ENCODE peak calls at places on chromosomes 12 and 14, in seven cellular contexts. N is K562, U is GM12891, V is GM12878, J is HepG2, C is H1, A is SK-N-SH. S is an unnamed sample.

GRCh38 chr12:66863276-66863675 is 184.4 kb upstream of the GRIP1 start:
- DNase-seq in V (no peak), U (no peak), A (no peak), J (no peak), N (no peak), C (no peak), S (no peak)

GRCh38 chr12:14766649-14767215 is 36.5 kb downstream of the WBP11 start:
- DNase-seq in V (no peak), N (no peak), C (no peak), A (no peak), J (no peak), U (no peak), S (no peak)

GRCh38 chr12:127546721-127547505 is 720.1 kb upstream of the TMEM132C start:
- DNase-seq in U (no peak), J (no peak), V (no peak), N (no peak), A (no peak), C (no peak), S (no peak)

GRCh38 chr14:77184396-77185092 is 2.9 kb downstream of the TMEM63C start:
- DNase-seq in N (no peak), C (no peak), J (no peak), U (no peak), V (no peak), A (no peak), S (no peak)

GRCh38 chr12:56128669-56129209 is 672 bp downstream of the ESYT1 start:
- DNase-seq in C (no peak), U (no peak), N (peak), A (peak), V (no peak), J (no peak), S (no peak)

GRCh38 chr12:49244161-49244560 is 20.7 kb upstream of the TUBA1C start:
- DNase-seq in V (no peak), N (no peak), J (no peak), U (no peak), C (no peak), A (no peak), S (no peak)

GRCh38 chr12:95959107-95959506 is 16.0 kb downstream of the AMDHD1 start:
- DNase-seq in N (no peak), A (peak), U (no peak), J (peak), C (no peak), V (no peak), S (no peak)

GRCh38 chr14:20343855-20344205 is 395 bp downstream of the PARP2 start:
- DNase-seq in A (no peak), V (no peak), J (no peak), N (no peak), U (no peak), C (no peak), S (no peak)

GRCh38 chr12:6957741-6958608 is 6.8 kb downstream of the PTPN6 start:
- DNase-seq in V (no peak), U (no peak), A (no peak), N (no peak), C (no peak), J (no peak), S (no peak)

GRCh38 chr14:68621400-68622365 is 171.2 kb downstream of the ZFP36L1 start:
- DNase-seq in A (no peak), U (no peak), V (no peak), N (no peak), J (no peak), C (no peak), S (no peak)

GRCh38 chr14:68369289-68369925 is 423.5 kb downstream of the ZFP36L1 start:
- DNase-seq in V (peak), U (no peak), C (no peak), J (no peak), A (no peak), N (no peak), S (no peak)

GRCh38 chr14:63800651-63801385 is 52.0 kb upstream of the SYNE2 start:
- DNase-seq in N (no peak), U (no peak), C (no peak), J (no peak), V (no peak), A (no peak), S (no peak)

GRCh38 chr12:46221255-46222128 is 47.4 kb downstream of the SLC38A1 start:
- DNase-seq in V (no peak), U (no peak), N (peak), A (peak), J (no peak), C (no peak), S (no peak)

GRCh38 chr14:68544150-68544892 is 248.5 kb downstream of the ZFP36L1 start:
- DNase-seq in V (no peak), N (peak), J (no peak), C (no peak), A (no peak), U (no peak), S (no peak)

GRCh38 chr12:129357233-129357632 is 504.0 kb downstream of the GLT1D1 start:
- DNase-seq in A (no peak), C (no peak), V (no peak), U (no peak), N (no peak), J (no peak), S (no peak)

GRCh38 chr14:106318700-106319099 is 792.3 kb downstream of the TMEM121 start:
- DNase-seq in C (no peak), U (peak), J (no peak), V (no peak), N (peak), A (peak), S (peak)

GRCh38 chr12:8154526-8154925 is 2.3 kb upstream of the ZNF705A start:
- DNase-seq in N (no peak), V (no peak), U (no peak), J (no peak), A (no peak), C (no peak), S (no peak)

GRCh38 chr12:103020839-103021238 is 63.4 kb downstream of the ASCL1 start:
- DNase-seq in V (peak), C (no peak), N (no peak), U (no peak), J (no peak), A (no peak), S (no peak)
- TF ChIP-seq TAF1 in V (no peak), C (no peak), N (no peak), U (no peak), J (no peak), A (no peak), S (no peak)

GRCh38 chr14:49881296-49882006 is 11.4 kb upstream of the ARF6 start:
- DNase-seq in V (no peak), U (no peak), C (no peak), A (no peak), N (no peak), J (no peak), S (no peak)

GRCh38 chr14:49879683-49880204 is 13.1 kb upstream of the ARF6 start:
- DNase-seq in N (peak), A (peak), U (no peak), J (peak), V (no peak), C (peak), S (no peak)

GRCh38 chr14:49882826-49883694 is 9.8 kb upstream of the ARF6 start:
- DNase-seq in V (no peak), J (no peak), N (no peak), U (no peak), C (no peak), A (no peak), S (no peak)

GRCh38 chr14:49876563-49877127 is 16.2 kb upstream of the ARF6 start:
- DNase-seq in U (no peak), V (no peak), J (no peak), N (no peak), C (no peak), A (no peak), S (no peak)

DNA sequence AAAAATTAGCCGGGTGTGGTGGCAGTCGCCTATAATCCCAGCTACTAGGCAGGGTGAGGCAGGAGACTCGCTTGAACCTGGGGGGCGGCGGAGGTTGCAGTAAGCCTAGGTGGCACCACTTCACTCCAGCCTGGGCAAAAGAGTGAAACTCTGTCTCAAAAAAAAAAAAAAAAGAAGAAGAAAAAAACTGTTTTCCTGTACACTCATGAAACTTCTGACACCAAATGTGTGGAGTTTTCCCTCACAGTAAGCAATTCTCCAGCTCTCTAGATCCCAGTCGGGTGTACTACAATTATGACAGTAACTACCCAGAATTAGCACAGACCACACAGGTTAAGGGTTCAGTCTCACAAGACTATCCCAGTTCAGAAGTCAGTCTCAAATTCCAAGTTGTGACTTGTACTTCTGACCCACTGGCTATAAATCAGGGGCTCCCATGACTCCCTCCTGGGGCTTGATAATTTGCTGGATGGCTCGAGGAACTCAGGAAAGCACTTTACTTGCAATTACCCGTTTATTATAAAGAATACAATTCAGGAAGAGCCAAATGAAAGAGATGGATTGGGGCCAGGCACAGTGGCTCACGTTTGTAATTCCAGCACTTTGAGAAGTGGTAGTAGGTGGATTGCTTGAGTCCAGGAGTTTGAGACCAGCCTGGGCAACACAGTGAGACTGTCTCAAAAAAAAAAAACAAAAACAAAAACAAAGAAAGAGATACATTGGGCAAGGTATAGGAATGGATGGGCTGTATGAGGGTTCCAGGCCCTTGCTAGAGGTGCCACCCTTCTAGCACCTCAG is 12.4 kb upstream of the ARF6 start:
- DNase-seq in N (no peak), V (no peak), U (no peak), J (no peak), C (no peak), A (no peak), S (no peak)
- TF ChIP-seq TAF1 in N (no peak), V (no peak), U (no peak), J (no peak), C (no peak), A (no peak), S (no peak)

DNA sequence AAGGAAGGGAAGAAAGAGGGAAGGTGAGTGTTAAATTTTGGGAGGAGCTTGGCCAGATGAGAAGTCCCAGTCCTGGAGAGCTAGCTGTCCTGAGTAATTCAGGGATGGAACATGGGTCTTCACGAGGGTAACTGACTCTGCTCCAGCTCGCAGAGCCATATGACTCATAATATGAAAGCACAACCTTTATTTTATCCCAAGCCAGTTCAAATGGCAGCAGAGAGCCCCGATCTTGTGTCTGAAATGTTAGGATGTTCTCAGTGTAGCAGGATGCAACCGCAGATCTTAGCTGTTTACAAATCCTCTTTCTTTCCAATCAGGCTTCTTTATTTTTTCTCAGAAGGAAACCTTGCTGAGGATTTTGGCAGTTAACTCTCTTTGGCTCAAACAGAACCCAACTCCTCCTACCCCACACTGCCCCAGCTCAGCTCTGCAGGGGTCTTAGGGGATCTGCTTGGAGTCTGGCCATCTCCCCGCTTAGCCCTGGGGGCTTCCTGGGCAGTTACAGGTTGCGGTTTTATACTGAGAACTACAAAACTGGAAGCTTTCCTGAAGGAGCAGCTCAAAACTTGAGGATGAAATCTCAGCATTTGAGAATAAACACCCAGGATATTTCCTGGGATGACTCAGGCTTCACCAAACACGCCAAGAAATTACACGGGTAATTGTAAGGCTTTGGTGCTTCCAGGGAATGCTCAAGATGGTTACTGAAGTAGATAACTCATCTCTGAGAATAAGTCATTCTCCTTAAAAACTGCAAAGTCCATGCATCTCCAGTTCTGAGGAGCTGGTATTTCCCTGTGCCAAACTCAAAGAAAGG is 92.5 kb downstream of the VCPKMT start:
- DNase-seq in C (no peak), U (no peak), A (no peak), N (no peak), J (no peak), V (no peak), S (no peak)
- TF ChIP-seq TAF1 in C (no peak), U (no peak), A (peak), N (no peak), J (no peak), V (no peak), S (no peak)

GRCh38 chr14:52461721-52462120 is 90.6 kb downstream of the TXNDC16 start:
- DNase-seq in N (no peak), V (no peak), J (no peak), A (no peak), C (no peak), U (no peak), S (no peak)
- TF ChIP-seq TAF1 in N (no peak), V (no peak), J (no peak), A (no peak), C (no peak), U (no peak), S (no peak)

GRCh38 chr12:68400231-68400829 is 68.2 kb upstream of the MDM1 start:
- DNase-seq in U (no peak), A (no peak), N (no peak), C (no peak), V (no peak), J (no peak), S (no peak)
- TF ChIP-seq TAF1 in U (no peak), A (no peak), N (no peak), C (no peak), V (no peak), J (no peak), S (no peak)

GRCh38 chr14:80275208-80275850 is 64.0 kb upstream of the DIO2 start:
- DNase-seq in C (no peak), U (no peak), N (no peak), J (no peak), V (no peak), A (no peak), S (no peak)
- TF ChIP-seq TAF1 in C (no peak), U (no peak), N (no peak), J (no peak), V (no peak), A (no peak), S (no peak)